ENCODE peak calls at places on chromosomes 1 and 21, in ten cellular contexts. One of them, this sample, is unnamed. For H3K27me3, the result is how much of the 10 kb centered on the place peaks cover.

GRCh38 chr1:196698993-196699392 is 47.1 kb downstream of the CFH start:
- DNase-seq in uterus: no peak
- DNase-seq in CD8-positive, alpha-beta memory T cell: no peak
- DNase-seq in hepatocyte: no peak
- DNase-seq in psoas muscle: no peak
- DNase-seq in heart left ventricle: no peak
- DNase-seq in PC-9: no peak
- DNase-seq in AG04450: no peak
- DNase-seq in adrenal gland: no peak
- DNase-seq in aorta: no peak
- DNase-seq in this sample: no peak

GRCh38 chr1:192576190-192577144 is 894 bp downstream of the RGS1 start:
- DNase-seq in uterus: no peak
- DNase-seq in CD8-positive, alpha-beta memory T cell: no peak
- DNase-seq in hepatocyte: no peak
- DNase-seq in psoas muscle: no peak
- DNase-seq in heart left ventricle: no peak
- DNase-seq in PC-9: no peak
- DNase-seq in AG04450: no peak
- DNase-seq in adrenal gland: no peak
- DNase-seq in aorta: no peak
- DNase-seq in this sample: no peak

GRCh38 chr1:101314244-101314643 is 77.4 kb downstream of the S1PR1 start:
- DNase-seq in uterus: no peak
- DNase-seq in CD8-positive, alpha-beta memory T cell: no peak
- DNase-seq in hepatocyte: peak
- DNase-seq in psoas muscle: no peak
- DNase-seq in heart left ventricle: no peak
- DNase-seq in PC-9: no peak
- DNase-seq in AG04450: no peak
- DNase-seq in adrenal gland: no peak
- DNase-seq in aorta: no peak
- DNase-seq in this sample: no peak

GRCh38 chr1:22930235-22930912 is 42.3 kb downstream of the LACTBL1 start:
- DNase-seq in uterus: peak
- DNase-seq in CD8-positive, alpha-beta memory T cell: no peak
- DNase-seq in hepatocyte: peak
- DNase-seq in psoas muscle: no peak
- DNase-seq in heart left ventricle: peak
- DNase-seq in PC-9: no peak
- DNase-seq in AG04450: no peak
- DNase-seq in adrenal gland: peak
- DNase-seq in aorta: peak
- DNase-seq in this sample: peak

GRCh38 chr1:167826127-167826526 is 87.8 kb downstream of the ADCY10 start:
- DNase-seq in uterus: no peak
- DNase-seq in CD8-positive, alpha-beta memory T cell: no peak
- DNase-seq in hepatocyte: no peak
- DNase-seq in psoas muscle: no peak
- DNase-seq in heart left ventricle: no peak
- DNase-seq in PC-9: no peak
- DNase-seq in AG04450: no peak
- DNase-seq in adrenal gland: no peak
- DNase-seq in aorta: no peak
- DNase-seq in this sample: no peak

GRCh38 chr1:25117233-25117823 is 115.0 kb downstream of the SYF2 start:
- DNase-seq in uterus: no peak
- DNase-seq in CD8-positive, alpha-beta memory T cell: no peak
- DNase-seq in hepatocyte: peak
- DNase-seq in psoas muscle: no peak
- DNase-seq in heart left ventricle: no peak
- DNase-seq in PC-9: no peak
- DNase-seq in AG04450: no peak
- DNase-seq in adrenal gland: no peak
- DNase-seq in aorta: no peak
- DNase-seq in this sample: peak

GRCh38 chr21:16563795-16564194 is 834.0 kb downstream of the USP25 start:
- DNase-seq in uterus: no peak
- DNase-seq in CD8-positive, alpha-beta memory T cell: no peak
- DNase-seq in hepatocyte: no peak
- DNase-seq in psoas muscle: no peak
- DNase-seq in heart left ventricle: no peak
- DNase-seq in PC-9: peak
- DNase-seq in AG04450: no peak
- DNase-seq in adrenal gland: peak
- DNase-seq in aorta: no peak
- DNase-seq in this sample: no peak

GRCh38 chr1:204172404-204173049 is 6.4 kb upstream of the REN start:
- DNase-seq in uterus: no peak
- DNase-seq in CD8-positive, alpha-beta memory T cell: no peak
- DNase-seq in hepatocyte: no peak
- DNase-seq in psoas muscle: no peak
- DNase-seq in heart left ventricle: no peak
- DNase-seq in PC-9: no peak
- DNase-seq in AG04450: no peak
- DNase-seq in adrenal gland: no peak
- DNase-seq in aorta: no peak
- DNase-seq in this sample: no peak

GRCh38 chr1:41860214-41860613 is 58.5 kb downstream of the HIVEP3 start:
- DNase-seq in uterus: no peak
- DNase-seq in CD8-positive, alpha-beta memory T cell: no peak
- DNase-seq in hepatocyte: no peak
- DNase-seq in psoas muscle: no peak
- DNase-seq in heart left ventricle: no peak
- DNase-seq in PC-9: peak
- DNase-seq in AG04450: no peak
- DNase-seq in adrenal gland: no peak
- DNase-seq in aorta: no peak
- DNase-seq in this sample: no peak

GRCh38 chr1:147600119-147601111 is 59.1 kb downstream of the BCL9 start:
- DNase-seq in uterus: no peak
- DNase-seq in CD8-positive, alpha-beta memory T cell: no peak
- DNase-seq in hepatocyte: peak
- DNase-seq in psoas muscle: no peak
- DNase-seq in heart left ventricle: no peak
- DNase-seq in PC-9: peak
- DNase-seq in AG04450: no peak
- DNase-seq in adrenal gland: peak
- DNase-seq in aorta: no peak
- DNase-seq in this sample: no peak

GRCh38 chr1:109532365-109533136 is 7.1 kb upstream of the GPR61 start:
- DNase-seq in uterus: peak
- DNase-seq in CD8-positive, alpha-beta memory T cell: peak
- DNase-seq in hepatocyte: peak
- DNase-seq in psoas muscle: peak
- DNase-seq in heart left ventricle: peak
- DNase-seq in PC-9: peak
- DNase-seq in AG04450: peak
- DNase-seq in adrenal gland: peak
- DNase-seq in aorta: peak
- DNase-seq in this sample: peak

GRCh38 chr1:19468397-19468956 is 16.9 kb downstream of the CAPZB start:
- DNase-seq in uterus: no peak
- DNase-seq in CD8-positive, alpha-beta memory T cell: peak
- DNase-seq in hepatocyte: peak
- DNase-seq in psoas muscle: no peak
- DNase-seq in heart left ventricle: peak
- DNase-seq in PC-9: no peak
- DNase-seq in AG04450: no peak
- DNase-seq in adrenal gland: no peak
- DNase-seq in aorta: no peak
- DNase-seq in this sample: no peak

GRCh38 chr1:115874497-115874896 is 33.6 kb upstream of the NHLH2 start:
- DNase-seq in uterus: no peak
- DNase-seq in CD8-positive, alpha-beta memory T cell: no peak
- DNase-seq in hepatocyte: no peak
- DNase-seq in psoas muscle: no peak
- DNase-seq in heart left ventricle: no peak
- DNase-seq in PC-9: no peak
- DNase-seq in AG04450: no peak
- DNase-seq in adrenal gland: no peak
- DNase-seq in aorta: no peak
- DNase-seq in this sample: no peak

GRCh38 chr1:224503161-224504118 is 68.8 kb upstream of the WDR26 start:
- DNase-seq in uterus: peak
- DNase-seq in CD8-positive, alpha-beta memory T cell: no peak
- DNase-seq in hepatocyte: peak
- DNase-seq in psoas muscle: peak
- DNase-seq in heart left ventricle: peak
- DNase-seq in PC-9: peak
- DNase-seq in AG04450: peak
- DNase-seq in adrenal gland: peak
- DNase-seq in aorta: peak
- DNase-seq in this sample: peak

GRCh38 chr1:2043886-2044285 is 6.3 kb upstream of the PRKCZ start:
- DNase-seq in uterus: no peak
- DNase-seq in CD8-positive, alpha-beta memory T cell: no peak
- DNase-seq in hepatocyte: no peak
- DNase-seq in psoas muscle: no peak
- DNase-seq in heart left ventricle: no peak
- DNase-seq in PC-9: no peak
- DNase-seq in AG04450: no peak
- DNase-seq in adrenal gland: no peak
- DNase-seq in aorta: no peak
- DNase-seq in this sample: no peak
- H3K27me3 ChIP-seq in uterus: under half
- H3K27me3 ChIP-seq in CD8-positive, alpha-beta memory T cell: under half
- H3K27me3 ChIP-seq in hepatocyte: under half
- H3K27me3 ChIP-seq in psoas muscle: under half
- H3K27me3 ChIP-seq in heart left ventricle: under half
- H3K27me3 ChIP-seq in PC-9: under half
- H3K27me3 ChIP-seq in AG04450: under half
- H3K27me3 ChIP-seq in adrenal gland: under half
- H3K27me3 ChIP-seq in aorta: under half
- H3K27me3 ChIP-seq in this sample: half or more

GRCh38 chr21:32386195-32386870 is 6.5 kb downstream of the URB1 start:
- DNase-seq in uterus: no peak
- DNase-seq in CD8-positive, alpha-beta memory T cell: no peak
- DNase-seq in hepatocyte: no peak
- DNase-seq in psoas muscle: peak
- DNase-seq in heart left ventricle: peak
- DNase-seq in PC-9: no peak
- DNase-seq in AG04450: no peak
- DNase-seq in adrenal gland: peak
- DNase-seq in aorta: peak
- DNase-seq in this sample: no peak
- H3K27me3 ChIP-seq in uterus: under half
- H3K27me3 ChIP-seq in CD8-positive, alpha-beta memory T cell: under half
- H3K27me3 ChIP-seq in hepatocyte: under half
- H3K27me3 ChIP-seq in psoas muscle: under half
- H3K27me3 ChIP-seq in heart left ventricle: under half
- H3K27me3 ChIP-seq in PC-9: under half
- H3K27me3 ChIP-seq in AG04450: under half
- H3K27me3 ChIP-seq in adrenal gland: under half
- H3K27me3 ChIP-seq in aorta: under half
- H3K27me3 ChIP-seq in this sample: under half

GRCh38 chr1:90851711-90852050 is 134.6 kb upstream of the BARHL2 start:
- DNase-seq in uterus: no peak
- DNase-seq in CD8-positive, alpha-beta memory T cell: no peak
- DNase-seq in hepatocyte: no peak
- DNase-seq in psoas muscle: no peak
- DNase-seq in heart left ventricle: no peak
- DNase-seq in PC-9: no peak
- DNase-seq in AG04450: no peak
- DNase-seq in adrenal gland: no peak
- DNase-seq in aorta: no peak
- DNase-seq in this sample: no peak
- H3K27me3 ChIP-seq in uterus: under half
- H3K27me3 ChIP-seq in CD8-positive, alpha-beta memory T cell: under half
- H3K27me3 ChIP-seq in hepatocyte: under half
- H3K27me3 ChIP-seq in psoas muscle: under half
- H3K27me3 ChIP-seq in heart left ventricle: under half
- H3K27me3 ChIP-seq in PC-9: under half
- H3K27me3 ChIP-seq in AG04450: under half
- H3K27me3 ChIP-seq in adrenal gland: under half
- H3K27me3 ChIP-seq in aorta: under half
- H3K27me3 ChIP-seq in this sample: under half

GRCh38 chr1:49356594-49356993 is 579.9 kb upstream of the BEND5 start:
- DNase-seq in uterus: no peak
- DNase-seq in CD8-positive, alpha-beta memory T cell: no peak
- DNase-seq in hepatocyte: no peak
- DNase-seq in psoas muscle: no peak
- DNase-seq in heart left ventricle: no peak
- DNase-seq in PC-9: no peak
- DNase-seq in AG04450: no peak
- DNase-seq in adrenal gland: no peak
- DNase-seq in aorta: no peak
- DNase-seq in this sample: no peak
- H3K27me3 ChIP-seq in uterus: under half
- H3K27me3 ChIP-seq in CD8-positive, alpha-beta memory T cell: under half
- H3K27me3 ChIP-seq in hepatocyte: under half
- H3K27me3 ChIP-seq in psoas muscle: under half
- H3K27me3 ChIP-seq in heart left ventricle: under half
- H3K27me3 ChIP-seq in PC-9: under half
- H3K27me3 ChIP-seq in AG04450: under half
- H3K27me3 ChIP-seq in adrenal gland: under half
- H3K27me3 ChIP-seq in aorta: under half
- H3K27me3 ChIP-seq in this sample: under half

GRCh38 chr1:46525253-46525983 is 26.0 kb downstream of the KNCN start:
- DNase-seq in uterus: no peak
- DNase-seq in CD8-positive, alpha-beta memory T cell: no peak
- DNase-seq in hepatocyte: no peak
- DNase-seq in psoas muscle: no peak
- DNase-seq in heart left ventricle: no peak
- DNase-seq in PC-9: no peak
- DNase-seq in AG04450: no peak
- DNase-seq in adrenal gland: no peak
- DNase-seq in aorta: peak
- DNase-seq in this sample: no peak
- H3K27me3 ChIP-seq in uterus: under half
- H3K27me3 ChIP-seq in CD8-positive, alpha-beta memory T cell: under half
- H3K27me3 ChIP-seq in hepatocyte: under half
- H3K27me3 ChIP-seq in psoas muscle: under half
- H3K27me3 ChIP-seq in heart left ventricle: under half
- H3K27me3 ChIP-seq in PC-9: under half
- H3K27me3 ChIP-seq in AG04450: half or more
- H3K27me3 ChIP-seq in adrenal gland: under half
- H3K27me3 ChIP-seq in aorta: under half
- H3K27me3 ChIP-seq in this sample: under half

GRCh38 chr1:818611-819291 is 105.0 kb upstream of the SAMD11 start:
- DNase-seq in uterus: no peak
- DNase-seq in CD8-positive, alpha-beta memory T cell: no peak
- DNase-seq in hepatocyte: no peak
- DNase-seq in psoas muscle: no peak
- DNase-seq in heart left ventricle: no peak
- DNase-seq in PC-9: no peak
- DNase-seq in AG04450: no peak
- DNase-seq in adrenal gland: no peak
- DNase-seq in aorta: no peak
- DNase-seq in this sample: no peak

GRCh38 chr1:820962-821361 is 102.8 kb upstream of the SAMD11 start:
- DNase-seq in uterus: no peak
- DNase-seq in CD8-positive, alpha-beta memory T cell: no peak
- DNase-seq in hepatocyte: no peak
- DNase-seq in psoas muscle: no peak
- DNase-seq in heart left ventricle: no peak
- DNase-seq in PC-9: no peak
- DNase-seq in AG04450: no peak
- DNase-seq in adrenal gland: no peak
- DNase-seq in aorta: no peak
- DNase-seq in this sample: no peak
- H3K27me3 ChIP-seq in uterus: under half
- H3K27me3 ChIP-seq in CD8-positive, alpha-beta memory T cell: under half
- H3K27me3 ChIP-seq in hepatocyte: under half
- H3K27me3 ChIP-seq in psoas muscle: under half
- H3K27me3 ChIP-seq in heart left ventricle: under half
- H3K27me3 ChIP-seq in PC-9: under half
- H3K27me3 ChIP-seq in AG04450: under half
- H3K27me3 ChIP-seq in adrenal gland: under half
- H3K27me3 ChIP-seq in aorta: under half
- H3K27me3 ChIP-seq in this sample: under half